ENCODE peak calls at places on chromosomes 6 and 20, in six cellular contexts. A, U, Q, J, X and F are unnamed samples.
A peak's percentile ranks its signal among the peaks of the same experiment; 100 is the strongest.

GRCh38 chr6:3041606-3042005 is 26.7 kb upstream of the RIPK1 start:
- DNase-seq in Q (no peak), U (no peak), X (no peak), J (no peak), A (no peak), F (no peak)

GRCh38 chr20:2387180-2387577 is 6.5 kb downstream of the TGM6 start:
- DNase-seq in X (no peak), J (no peak), U (no peak), A (peak; percentile 39), Q (no peak), F (no peak)

GRCh38 chr20:62516345-62516744 is 40.5 kb upstream of the GATA5 start:
- DNase-seq in J (no peak), A (no peak), U (no peak), X (no peak), Q (peak; percentile 68), F (no peak)

GRCh38 chr20:19780261-19780660 is 22.2 kb downstream of the RIN2 start:
- DNase-seq in A (no peak), J (peak; percentile 25), U (no peak), Q (no peak), X (no peak), F (no peak)

GRCh38 chr6:12968839-12969558 is 252.4 kb downstream of the PHACTR1 start:
- DNase-seq in Q (no peak), X (no peak), J (no peak), A (no peak), U (no peak), F (no peak)

GRCh38 chr6:6452002-6452401 is 131.5 kb upstream of the F13A1 start:
- DNase-seq in J (no peak), X (no peak), A (no peak), Q (no peak), U (no peak), F (no peak)

GRCh38 chr20:38277691-38278090 is 17.2 kb upstream of the KIAA1755 start:
- DNase-seq in Q (no peak), U (no peak), J (peak; percentile 19), A (no peak), X (no peak), F (no peak)

GRCh38 chr6:111076024-111076680 is 11.2 kb upstream of the SLC16A10 start:
- DNase-seq in Q (no peak), J (no peak), U (no peak), X (no peak), A (no peak), F (no peak)

GRCh38 chr20:37890108-37890507 is 12.8 kb upstream of the VSTM2L start:
- DNase-seq in U (no peak), J (no peak), X (no peak), A (no peak), Q (no peak), F (no peak)

GRCh38 chr20:15703171-15703911 is 869.9 kb downstream of the KIF16B start:
- DNase-seq in Q (no peak), J (no peak), X (no peak), A (no peak), U (peak; percentile 87), F (no peak)

GRCh38 chr6:133610271-133610840 is 278.6 kb upstream of the TCF21 start:
- DNase-seq in X (no peak), U (no peak), A (no peak), J (no peak), Q (no peak), F (no peak)

GRCh38 chr20:20241966-20242365 is 125.9 kb upstream of the INSM1 start:
- DNase-seq in A (no peak), Q (no peak), J (no peak), X (no peak), U (no peak), F (no peak)

GRCh38 chr6:161682982-161683381 is 409.1 kb upstream of the AGPAT4 start:
- DNase-seq in Q (no peak), U (no peak), J (no peak), X (no peak), A (no peak), F (no peak)

GRCh38 chr20:57395111-57395959 is 4.1 kb downstream of the RBM38 start:
- DNase-seq in Q (peak; percentile 86), A (no peak), X (no peak), U (no peak), J (peak; percentile 93), F (peak; percentile 53)

GRCh38 chr6:17904491-17905120 is 82.8 kb downstream of the KIF13A start:
- DNase-seq in U (no peak), X (no peak), J (no peak), Q (no peak), A (no peak), F (no peak)

GRCh38 chr6:17905611-17906592 is 81.5 kb downstream of the KIF13A start:
- DNase-seq in A (no peak), J (no peak), X (no peak), Q (no peak), U (no peak), F (no peak)

GRCh38 chr6:17910178-17910577 is 77.3 kb downstream of the KIF13A start:
- DNase-seq in Q (no peak), U (no peak), J (no peak), X (no peak), A (no peak), F (no peak)

GRCh38 chr6:17908831-17909230 is 78.6 kb downstream of the KIF13A start:
- DNase-seq in A (no peak), X (no peak), J (no peak), Q (no peak), U (no peak), F (no peak)

DNA sequence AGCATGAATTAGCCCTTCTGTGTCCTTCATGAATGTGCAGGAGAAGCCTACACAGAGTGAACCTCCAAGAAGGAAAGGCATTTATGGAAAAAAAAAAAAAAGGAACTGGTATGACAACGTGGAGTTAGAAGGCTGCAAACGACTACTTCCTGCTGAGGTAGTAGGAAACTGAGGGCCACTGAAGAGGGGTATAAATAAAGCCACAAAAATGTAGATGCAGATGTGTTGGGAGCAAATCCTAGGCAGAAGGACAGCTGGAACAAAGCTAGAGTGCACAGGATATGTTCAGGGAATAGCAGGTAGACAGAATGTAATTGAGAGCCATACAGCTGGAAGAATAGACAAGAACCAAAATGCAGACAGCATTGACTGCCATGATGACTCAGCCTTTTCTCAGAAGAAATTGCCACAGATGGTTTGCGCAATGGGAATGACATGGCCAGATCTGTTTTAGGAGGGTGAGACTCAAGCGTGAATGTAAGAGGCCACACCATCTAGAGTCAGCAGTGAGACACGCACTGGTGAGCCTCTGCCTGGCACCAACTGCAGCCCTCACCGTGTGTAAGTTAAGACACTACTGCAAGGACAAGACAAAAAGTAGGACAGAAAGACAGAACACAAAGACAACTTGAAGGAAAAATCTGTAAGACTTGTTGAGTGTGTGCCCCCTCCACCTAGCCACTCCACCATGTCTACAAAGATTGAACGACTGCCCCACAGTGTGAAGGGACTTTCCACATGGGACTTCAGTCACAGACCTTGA is 79.8 kb downstream of the KIF13A start:
- DNase-seq in J (peak; percentile 90), Q (no peak), X (no peak), A (peak; percentile 48), U (peak; percentile 82), F (peak; percentile 31)
- TF ChIP-seq POLR2AphosphoS5 in J (peak; percentile 67), Q (peak; percentile 81), X (peak; percentile 58), A (peak; percentile 18), U (no peak), F (peak; percentile 36)

GRCh38 chr20:59895908-59896307 is 37.5 kb downstream of the SYCP2 start:
- DNase-seq in X (no peak), A (no peak), Q (no peak), J (no peak), U (no peak), F (no peak)
- H3K27ac ChIP-seq in X (no peak overlapping the region), A (no peak overlapping the region), Q (no peak overlapping the region), J (no peak overlapping the region), U (no peak overlapping the region), F (no peak overlapping the region)

GRCh38 chr6:18564775-18565174 is 177.6 kb downstream of the RNF144B start:
- DNase-seq in J (no peak), U (no peak), Q (no peak), A (no peak), X (no peak), F (no peak)
- H3K4me1 ChIP-seq in J (no peaks in the 10 kb centered on the region), U (no peaks in the 10 kb centered on the region), Q (no peaks in the 10 kb centered on the region), A (no peaks in the 10 kb centered on the region), X (no peaks in the 10 kb centered on the region), F (no peaks in the 10 kb centered on the region)

GRCh38 chr6:35729349-35729678 is 7.5 kb upstream of the ARMC12 start:
- DNase-seq in Q (no peak), X (peak; percentile 34), U (no peak), J (no peak), A (no peak), F (no peak)

GRCh38 chr6:35729722-35730121 is 7.1 kb upstream of the ARMC12 start:
- DNase-seq in A (no peak), J (no peak), Q (no peak), U (no peak), X (peak; percentile 10), F (no peak)

GRCh38 chr6:35730745-35731413 is 6.0 kb upstream of the ARMC12 start:
- DNase-seq in A (no peak), Q (no peak), U (no peak), J (no peak), X (no peak), F (no peak)

GRCh38 chr6:35731736-35732532 is 4.9 kb upstream of the ARMC12 start:
- DNase-seq in U (no peak), Q (peak; percentile 99), J (peak; percentile 99), X (peak; percentile 96), A (no peak), F (peak; percentile 98)

DNA sequence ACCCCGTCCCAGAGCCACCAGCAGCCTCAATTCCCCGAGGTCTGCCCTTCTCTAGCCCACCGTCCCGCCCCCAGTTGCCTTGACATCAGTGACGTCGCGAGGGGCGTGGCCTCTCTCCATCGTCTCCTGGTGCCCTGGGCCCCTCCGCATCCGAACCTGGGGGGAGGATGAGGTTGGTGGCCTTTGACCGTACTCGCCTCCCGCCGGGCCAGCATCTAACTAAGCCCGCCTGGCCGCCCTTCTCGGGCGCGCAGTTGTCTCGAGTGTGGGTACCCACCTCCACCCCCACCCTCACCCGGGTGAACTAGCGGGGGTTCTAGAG is 5.5 kb upstream of the ARMC12 start:
- DNase-seq in U (no peak), J (peak; percentile 99), A (no peak), Q (peak; percentile 97), X (peak; percentile 90), F (peak; percentile 93)
- TF ChIP-seq POLR2AphosphoS5 in U (no peak), J (peak; percentile 95), A (no peak), Q (peak; percentile 94), X (peak; percentile 54), F (peak; percentile 85)